ENCODE peak calls at places on chromosomes 2 and 18, in five cellular contexts. B is NCI-H146, W is astrocyte of the spinal cord, O is GM03348, U is GM12865. T is an unnamed sample.

GRCh38 chr2:123916512-123916911 is 108.6 kb upstream of the CNTNAP5 start:
- DNase-seq in O (no peak), U (no peak), W (no peak), B (no peak), T (no peak)

GRCh38 chr2:30398488-30398887 is 48.6 kb upstream of the LCLAT1 start:
- DNase-seq in B (no peak), U (no peak), W (no peak), O (no peak), T (no peak)

GRCh38 chr2:195861821-195862220 is 204.8 kb downstream of the SLC39A10 start:
- DNase-seq in B (no peak), O (peak), U (no peak), W (no peak), T (no peak)

GRCh38 chr2:160608525-160609085 is 115.0 kb upstream of the RBMS1 start:
- DNase-seq in B (no peak), W (no peak), U (no peak), O (no peak), T (no peak)

GRCh38 chr2:174145827-174146226 is 102.5 kb downstream of the OLA1 start:
- DNase-seq in U (peak), O (peak), W (no peak), B (peak), T (no peak)

GRCh38 chr2:232230557-232230956 is 148.0 kb upstream of the ALPP start:
- DNase-seq in B (no peak), W (no peak), O (no peak), U (peak), T (no peak)

GRCh38 chr2:189116059-189116458 is 63.5 kb downstream of the COL5A2 start:
- DNase-seq in B (no peak), W (no peak), U (no peak), O (no peak), T (no peak)

GRCh38 chr2:9548506-9548905 is 7.1 kb downstream of the ADAM17 start:
- DNase-seq in W (peak), U (peak), B (no peak), O (no peak), T (no peak)

GRCh38 chr2:191848771-191849726 is 2.2 kb upstream of the CAVIN2 start:
- DNase-seq in O (no peak), W (no peak), U (no peak), B (no peak), T (no peak)

GRCh38 chr2:142045641-142046040 is 85.2 kb downstream of the LRP1B start:
- DNase-seq in W (no peak), B (no peak), U (no peak), O (no peak), T (no peak)

GRCh38 chr2:216698895-216699294 is 3.5 kb upstream of the IGFBP5 start:
- DNase-seq in B (peak), O (peak), U (peak), W (peak), T (no peak)

GRCh38 chr2:43708178-43708577 is 31.9 kb upstream of the C1GALT1C1L start:
- DNase-seq in O (no peak), W (no peak), U (no peak), B (no peak), T (no peak)

GRCh38 chr2:205708231-205708631 is 25.9 kb downstream of the NRP2 start:
- DNase-seq in W (peak), B (no peak), O (no peak), U (no peak), T (no peak)

GRCh38 chr18:11323359-11323819 is 174.0 kb upstream of the PIEZO2 start:
- DNase-seq in B (no peak), O (peak), W (peak), U (no peak), T (no peak)

GRCh38 chr2:33047939-33048338 is 101.2 kb downstream of the LTBP1 start:
- DNase-seq in B (no peak), W (no peak), O (no peak), U (no peak), T (no peak)

GRCh38 chr2:158099716-158100115 is 2.0 kb upstream of the UPP2 start:
- DNase-seq in W (peak), U (no peak), O (no peak), B (no peak), T (no peak)